ENCODE peak calls at places on chromosomes 16 and 17, in six cellular contexts. M, G, A, T, D and L are unnamed samples.

GRCh38 chr17:4542003-4542725 is 13.0 kb downstream of the MYBBP1A start:
- DNase-seq in M (no peak), A (no peak), T (no peak), D (no peak), G (no peak), L (no peak)

GRCh38 chr17:43701318-43701743 is 39.6 kb upstream of the MEOX1 start:
- DNase-seq in D (no peak), A (no peak), M (no peak), T (peak), G (no peak), L (peak)

GRCh38 chr17:45408611-45409421 is 23.9 kb downstream of the ARHGAP27 start:
- DNase-seq in M (no peak), D (no peak), G (no peak), A (no peak), T (no peak), L (no peak)

GRCh38 chr17:80191720-80192265 is 22.0 kb downstream of the CARD14 start:
- DNase-seq in A (no peak), D (no peak), G (no peak), M (no peak), T (no peak), L (no peak)

GRCh38 chr17:20267459-20267842 is 199.9 kb downstream of the LGALS9B start:
- DNase-seq in M (no peak), G (no peak), T (peak), A (no peak), D (no peak), L (no peak)

GRCh38 chr16:72025404-72026114 is 17.0 kb downstream of the DHODH start:
- DNase-seq in G (no peak), T (no peak), A (no peak), D (no peak), M (peak), L (no peak)

GRCh38 chr17:63700528-63701441 is 860 bp upstream of the LIMD2 start:
- DNase-seq in M (no peak), G (no peak), T (no peak), A (no peak), D (peak), L (peak)

GRCh38 chr17:77271421-77271820 is 130.7 kb downstream of the SEC14L1 start:
- DNase-seq in T (no peak), D (no peak), M (no peak), G (no peak), A (no peak), L (no peak)

GRCh38 chr16:49703494-49703893 is 152.4 kb downstream of the ZNF423 start:
- DNase-seq in D (no peak), T (no peak), G (no peak), A (no peak), M (no peak), L (no peak)

GRCh38 chr17:78933959-78934568 is 8.9 kb upstream of the TIMP2 start:
- DNase-seq in A (no peak), M (peak), D (no peak), T (no peak), G (no peak), L (no peak)

GRCh38 chr17:55458977-55459376 is 37.3 kb upstream of the MMD start:
- DNase-seq in M (no peak), G (no peak), T (no peak), A (no peak), D (no peak), L (no peak)

GRCh38 chr17:17809527-17810373 is 27.0 kb downstream of the SREBF1 start:
- DNase-seq in D (no peak), A (peak), M (no peak), T (no peak), G (peak), L (no peak)

GRCh38 chr16:75624921-75625334 is 1.8 kb upstream of the ADAT1 start:
- DNase-seq in M (peak), T (no peak), D (no peak), A (no peak), G (peak), L (no peak)

GRCh38 chr17:75970011-75970523 is 8.9 kb downstream of the ACOX1 start:
- DNase-seq in D (no peak), M (no peak), T (no peak), A (no peak), G (peak), L (no peak)

GRCh38 chr16:9850716-9851115 is 331.5 kb downstream of the GRIN2A start:
- DNase-seq in T (no peak), G (no peak), M (no peak), D (no peak), A (no peak), L (no peak)

GRCh38 chr16:65884018-65884417 is 482.5 kb upstream of the CDH5 start:
- DNase-seq in G (no peak), T (no peak), M (no peak), A (no peak), D (no peak), L (no peak)

GRCh38 chr16:11138026-11138768 is 117.8 kb downstream of the SOCS1 start:
- DNase-seq in D (no peak), T (no peak), M (no peak), G (no peak), A (no peak), L (no peak)

GRCh38 chr16:80285089-80285488 is 255.7 kb upstream of the DYNLRB2 start:
- DNase-seq in G (no peak), D (no peak), M (no peak), T (no peak), A (no peak), L (no peak)

GRCh38 chr17:46769531-46770438 is 48.7 kb downstream of the WNT3 start:
- DNase-seq in A (no peak), M (no peak), T (no peak), G (no peak), D (no peak), L (no peak)

GRCh38 chr17:4747847-4748246 is 8.1 kb upstream of the CXCL16 start:
- DNase-seq in D (no peak), M (no peak), A (no peak), G (no peak), T (no peak), L (no peak)

GRCh38 chr16:11475896-11476630 is 110.7 kb downstream of the LITAF start:
- DNase-seq in D (no peak), T (no peak), G (no peak), A (no peak), M (no peak), L (no peak)

GRCh38 chr16:87324411-87325275 is 7.5 kb upstream of the C16orf95 start:
- DNase-seq in M (peak), D (peak), G (peak), A (peak), T (no peak), L (peak)

GRCh38 chr16:51624083-51624775 is 473.2 kb upstream of the SALL1 start:
- DNase-seq in M (no peak), D (no peak), G (no peak), A (no peak), T (no peak), L (no peak)

GRCh38 chr17:63434951-63435571 is 11.0 kb downstream of the CYB561 start:
- DNase-seq in D (no peak), M (no peak), G (no peak), A (no peak), T (no peak), L (no peak)

GRCh38 chr17:27577124-27577761 is 53.7 kb upstream of the LGALS9 start:
- DNase-seq in T (no peak), M (no peak), G (peak), D (no peak), A (no peak), L (no peak)

GRCh38 chr17:17298108-17298507 is 5.1 kb upstream of the NT5M start:
- DNase-seq in D (no peak), M (no peak), G (no peak), T (no peak), A (no peak), L (no peak)

GRCh38 chr17:35546489-35546888 is 9.0 kb upstream of the SLFN12L start:
- DNase-seq in T (no peak), M (no peak), G (no peak), D (no peak), A (no peak), L (no peak)

GRCh38 chr17:13921841-13922776 is 147.2 kb upstream of the COX10 start:
- DNase-seq in T (no peak), M (no peak), G (no peak), D (no peak), A (no peak), L (no peak)

GRCh38 chr16:82671743-82672142 is 45.0 kb downstream of the CDH13 start:
- DNase-seq in A (no peak), D (no peak), G (no peak), T (no peak), M (no peak), L (no peak)

GRCh38 chr17:27565874-27566672 is 64.9 kb upstream of the LGALS9 start:
- DNase-seq in G (no peak), M (no peak), T (no peak), D (no peak), A (no peak), L (no peak)

GRCh38 chr17:28372945-28373274 is 1.4 kb downstream of the SARM1 start:
- DNase-seq in M (no peak), T (no peak), G (no peak), D (no peak), A (no peak), L (no peak)

GRCh38 chr17:18235743-18236256 is 10.4 kb downstream of the LLGL1 start:
- DNase-seq in T (no peak), G (no peak), M (no peak), D (no peak), A (no peak), L (no peak)

GRCh38 chr17:57898487-57899311 is 48.9 kb upstream of the MRPS23 start:
- DNase-seq in A (peak), D (no peak), T (no peak), G (no peak), M (peak), L (no peak)

GRCh38 chr17:30954046-30954805 is 16.6 kb upstream of the RNF135 start:
- DNase-seq in G (no peak), A (no peak), M (no peak), T (no peak), D (no peak), L (no peak)

GRCh38 chr16:66899945-66900688 is 18.6 kb downstream of the CDH16 start:
- DNase-seq in T (no peak), A (no peak), M (peak), D (no peak), G (peak), L (peak)

GRCh38 chr17:69625449-69625848 is 211.0 kb downstream of the MAP2K6 start:
- DNase-seq in D (no peak), T (no peak), G (no peak), A (no peak), M (no peak), L (no peak)
- TF ChIP-seq POLR2AphosphoS5 in D (no peak), T (no peak), G (no peak), A (no peak), M (no peak), L (no peak)

GRCh38 chr16:77221482-77221881 is 22.3 kb downstream of the SYCE1L start:
- DNase-seq in A (no peak), M (no peak), G (no peak), D (no peak), T (no peak), L (no peak)
- TF ChIP-seq TAF1 in A (no peak), M (no peak), G (no peak), D (no peak), T (no peak), L (no peak)

DNA sequence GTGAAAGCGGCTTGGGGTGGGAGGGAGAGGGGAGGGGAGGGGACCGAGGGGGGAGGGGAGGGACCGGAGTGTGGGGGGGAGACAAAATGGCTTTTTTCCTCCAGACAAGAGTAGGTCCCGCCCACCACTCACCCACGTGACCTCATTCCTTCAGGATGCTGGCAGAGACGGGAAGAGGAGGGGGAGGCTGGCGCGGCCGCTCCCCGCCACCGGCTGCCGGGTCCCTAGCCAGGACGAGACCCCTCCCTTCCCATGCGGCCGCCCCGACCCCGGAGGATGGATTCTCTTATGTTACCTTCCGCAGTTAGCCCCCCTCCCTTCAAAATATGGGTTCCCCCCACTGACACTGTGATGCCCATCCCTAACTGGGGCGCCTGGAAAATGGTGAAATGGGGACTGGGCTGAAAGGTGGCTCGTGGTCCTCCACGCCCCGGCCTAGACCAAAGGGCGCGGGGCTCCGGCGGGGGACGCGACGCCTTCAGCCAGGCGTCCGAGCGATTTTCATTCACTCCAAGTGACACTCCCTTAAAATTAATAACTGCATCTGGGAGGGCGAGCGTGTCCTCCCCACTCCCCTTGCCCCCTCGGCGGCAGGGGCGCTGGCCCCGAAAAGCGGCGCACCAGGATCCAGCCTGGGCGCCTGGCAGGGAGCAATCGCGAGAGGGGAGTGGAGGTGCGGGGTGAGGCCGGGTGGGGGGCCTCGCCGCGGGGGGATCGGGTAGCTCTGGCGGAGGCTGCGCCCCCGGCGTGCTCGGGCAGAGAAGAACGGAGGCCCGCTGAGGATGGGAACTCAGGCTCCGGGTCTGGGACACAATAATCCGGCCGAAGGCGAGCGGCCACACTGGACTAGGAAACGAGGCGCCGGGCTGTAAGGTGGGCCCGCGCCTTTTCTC is at the start of gene PCGF2:
- DNase-seq in T (no peak), M (peak), G (peak), A (peak), D (no peak), L (no peak)
- TF ChIP-seq POLR2A in T (no peak), M (peak), G (no peak), A (no peak), D (no peak), L (no peak)

DNA sequence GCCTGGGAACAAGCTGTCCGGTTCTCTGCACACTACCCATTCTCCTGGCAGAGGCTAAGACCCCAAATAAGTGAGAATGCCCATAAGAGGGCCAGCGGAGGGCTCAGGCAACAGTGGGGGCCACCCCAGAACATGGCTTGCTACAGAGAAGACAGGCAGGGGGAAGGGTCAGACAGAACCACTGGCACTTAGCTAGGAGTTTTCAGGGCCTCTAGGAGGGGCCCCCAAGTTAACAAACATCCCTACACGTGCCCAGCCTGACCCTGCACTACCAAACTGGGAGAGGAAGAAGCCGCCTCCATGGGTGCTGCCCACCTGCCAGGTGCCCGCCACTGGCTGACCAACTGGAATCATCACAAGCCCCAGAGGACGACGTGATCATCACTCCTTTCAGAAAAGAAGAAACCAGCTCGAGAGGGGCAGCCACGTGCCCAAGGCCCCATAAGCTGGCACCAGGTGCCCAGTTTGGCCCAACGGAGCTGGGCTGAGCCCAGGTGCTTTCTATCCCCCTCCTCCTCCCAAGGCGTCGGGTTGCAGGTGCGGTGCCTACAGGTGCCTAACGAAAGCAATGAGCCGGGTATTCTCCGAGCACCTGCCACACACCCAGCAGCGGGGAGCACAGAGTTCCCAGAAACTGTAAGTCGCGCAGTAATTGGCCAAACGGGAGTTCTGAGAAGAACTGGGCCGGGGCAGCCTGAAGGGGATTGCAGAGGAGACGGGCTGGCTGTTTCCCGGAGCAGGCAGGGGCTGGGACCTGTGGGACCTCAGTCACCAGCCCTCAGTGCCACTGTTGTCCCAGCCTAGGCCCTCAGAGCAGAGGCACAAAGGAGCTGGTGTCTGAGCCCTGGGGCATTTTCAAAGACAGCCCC is 13.2 kb downstream of the RPH3AL start:
- DNase-seq in T (no peak), A (no peak), G (no peak), M (no peak), D (no peak), L (no peak)
- TF ChIP-seq POLR2AphosphoS5 in T (no peak), A (no peak), G (no peak), M (no peak), D (no peak), L (no peak)

DNA sequence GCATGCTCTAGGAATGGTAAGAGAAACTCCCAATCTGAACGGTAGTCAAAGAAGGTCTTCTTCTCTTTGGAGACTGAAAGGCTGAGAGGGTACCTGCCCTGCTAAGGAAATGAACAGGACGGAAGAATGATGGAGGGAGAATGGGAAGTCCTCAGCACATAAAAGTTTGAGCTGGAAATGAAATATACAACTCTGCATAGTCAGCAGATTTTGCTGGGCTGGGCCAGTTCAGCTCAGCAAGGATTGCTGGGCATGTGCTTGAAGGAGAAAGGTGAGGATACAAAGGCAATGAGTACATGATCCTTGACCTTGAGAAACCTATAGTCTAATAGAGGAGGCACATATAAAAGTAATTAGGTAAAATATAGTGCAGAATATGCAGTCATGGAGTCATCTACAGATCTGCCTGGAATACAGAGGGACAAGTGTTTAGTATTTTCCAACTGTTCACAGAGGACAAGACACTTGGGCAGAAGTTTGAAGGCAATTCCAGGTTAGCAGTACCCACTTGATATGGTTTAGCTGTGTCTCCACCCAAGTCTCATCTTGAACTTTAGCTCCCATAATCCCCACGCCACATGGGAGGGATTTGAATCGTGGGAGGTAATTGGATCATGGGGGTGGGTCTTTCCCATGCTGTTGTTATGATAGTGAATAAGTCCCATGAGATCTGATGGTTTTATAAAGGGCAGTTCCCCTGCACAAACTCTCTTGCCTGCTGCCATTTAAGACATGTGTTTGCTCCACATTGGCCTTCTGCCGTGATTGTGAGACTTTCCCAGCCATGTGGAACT is 669.1 kb downstream of the MAF start:
- DNase-seq in T (no peak), G (no peak), D (no peak), A (no peak), M (no peak), L (no peak)
- TF ChIP-seq TAF1 in T (no peak), G (no peak), D (no peak), A (no peak), M (no peak), L (no peak)

DNA sequence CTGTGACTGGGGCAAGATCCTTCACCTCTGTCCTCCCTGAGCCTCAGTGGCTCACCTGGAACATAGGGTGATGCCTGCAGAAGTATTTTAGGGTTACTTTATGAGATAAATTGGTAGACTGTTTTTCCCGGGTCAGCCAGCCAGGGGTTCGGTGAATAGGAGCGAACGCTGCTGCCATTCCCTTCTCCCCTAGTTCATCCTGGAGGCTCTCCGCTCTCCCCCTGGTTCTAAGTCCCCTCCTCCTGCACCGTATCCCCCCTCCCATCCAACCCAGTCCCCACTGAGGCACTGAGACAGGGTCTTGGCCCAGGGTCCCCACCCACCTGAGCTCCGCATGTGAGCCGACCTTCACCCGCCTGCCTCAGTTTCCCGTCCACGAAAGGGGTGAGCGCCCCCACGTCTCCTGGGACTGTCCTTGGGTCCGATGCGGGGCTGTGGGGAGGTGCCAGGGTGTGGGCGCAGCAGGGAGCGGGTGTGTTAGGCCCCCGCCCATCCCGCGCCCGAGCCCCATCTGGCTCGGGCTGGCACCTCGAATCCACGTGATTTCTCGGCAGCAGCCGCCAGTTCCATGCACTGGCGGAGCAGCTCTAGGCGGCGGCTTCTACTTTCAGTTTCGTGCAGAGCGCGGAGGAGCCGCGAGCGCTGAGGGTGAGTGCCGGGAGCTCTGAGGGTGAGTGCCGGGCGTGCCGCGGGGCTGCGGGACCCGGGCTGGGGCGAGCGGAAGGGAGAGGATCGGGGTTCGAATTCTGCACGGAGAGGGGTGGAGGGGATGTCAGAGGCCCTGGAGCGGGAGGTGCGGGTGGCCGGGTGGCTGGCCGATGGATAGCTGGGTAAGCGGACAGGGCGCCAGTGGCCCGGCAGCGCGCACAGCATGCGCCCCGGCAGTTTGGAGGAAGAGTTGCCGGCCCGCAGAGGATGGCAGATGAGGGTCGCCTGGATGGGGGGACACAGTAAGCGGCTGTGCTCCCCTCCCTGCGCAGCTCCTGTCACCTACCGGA is at the start of gene NLRC5:
- DNase-seq in M (peak), A (no peak), D (peak), T (no peak), G (no peak), L (peak)
- TF ChIP-seq POLR2A in M (no peak), A (no peak), D (peak), T (peak), G (no peak), L (no peak)